ENCODE peak calls at places on chromosomes 3 and 15, in five cellular contexts. T is GM12878, H is K562, R is HepG2, B is upper lobe of left lung. D is an unnamed sample. For H3K27me3 and H3K9me3, the result is how much of the 10 kb centered on the place peaks cover.

GRCh38 chr3:12325594-12326295 is 36.9 kb downstream of the PPARG start:
- ATAC-seq in T (peak), H (no peak), R (no peak), B (peak), D (no peak)

GRCh38 chr15:95669146-95669922 is 661.2 kb upstream of the NR2F2 start:
- ATAC-seq in T (peak), H (no peak), R (no peak), B (no peak), D (no peak)

GRCh38 chr15:70120954-70121655 is 23.4 kb upstream of the TLE3 start:
- ATAC-seq in T (no peak), H (peak), R (no peak), B (peak), D (peak)

GRCh38 chr15:68637755-68638405 is 59.1 kb downstream of the CORO2B start:
- ATAC-seq in T (no peak), H (no peak), R (no peak), B (peak), D (peak)

GRCh38 chr3:44969779-44970178 is 6.2 kb downstream of the ZDHHC3 start:
- ATAC-seq in T (peak), H (no peak), R (no peak), B (no peak), D (no peak)

GRCh38 chr3:171335559-171335958 is 124.6 kb downstream of the TNIK start:
- ATAC-seq in T (no peak), H (no peak), R (no peak), B (peak), D (no peak)

GRCh38 chr3:63508305-63508704 is 144.2 kb upstream of the SNTN start:
- ATAC-seq in T (no peak), H (no peak), R (no peak), B (no peak), D (no peak)

GRCh38 chr3:51538115-51538458 is 432 bp upstream of the RAD54L2 start:
- ATAC-seq in T (peak), H (no peak), R (peak), B (peak), D (peak)

GRCh38 chr3:112319516-112320276 is 13.3 kb upstream of the CD200 start:
- ATAC-seq in T (no peak), H (no peak), R (no peak), B (no peak), D (no peak)

GRCh38 chr15:40598126-40598525 is 4.1 kb downstream of the KNL1 start:
- ATAC-seq in T (no peak), H (no peak), R (no peak), B (no peak), D (no peak)

GRCh38 chr3:143203848-143204247 is 84.3 kb downstream of the CHST2 start:
- ATAC-seq in T (no peak), H (no peak), R (no peak), B (no peak), D (no peak)

GRCh38 chr15:81108427-81108826 is 25.6 kb upstream of the CFAP161 start:
- ATAC-seq in T (peak), H (peak), R (no peak), B (no peak), D (no peak)

GRCh38 chr3:99638244-99638948 is at the start of gene COL8A1:
- ATAC-seq in T (peak), H (no peak), R (peak), B (peak), D (peak)

GRCh38 chr3:40885423-40885822 is 313.9 kb upstream of the CTNNB1 start:
- ATAC-seq in T (no peak), H (no peak), R (no peak), B (no peak), D (no peak)

GRCh38 chr15:39579487-39580116 is 1.3 kb upstream of the THBS1 start:
- ATAC-seq in T (peak), H (no peak), R (peak), B (peak), D (peak)

GRCh38 chr3:113677745-113678144 is 18.7 kb downstream of the USF3 start:
- ATAC-seq in T (no peak), H (no peak), R (no peak), B (no peak), D (no peak)

GRCh38 chr15:69167218-69167842 is 6.9 kb downstream of the GLCE start:
- ATAC-seq in T (no peak), H (no peak), R (no peak), B (peak), D (no peak)

GRCh38 chr15:52737720-52738119 is 52.4 kb downstream of the ONECUT1 start:
- ATAC-seq in T (no peak), H (no peak), R (no peak), B (no peak), D (no peak)

GRCh38 chr15:33068007-33068441 is 126.5 kb downstream of the FMN1 start:
- ATAC-seq in T (no peak), H (no peak), R (peak), B (peak), D (peak)

GRCh38 chr3:7503431-7503830 is 642.5 kb downstream of the GRM7 start:
- ATAC-seq in T (no peak), H (no peak), R (no peak), B (no peak), D (no peak)

GRCh38 chr3:197181751-197182150 is 116.7 kb downstream of the DLG1 start:
- ATAC-seq in T (no peak), H (no peak), R (no peak), B (peak), D (peak)

GRCh38 chr15:39854161-39854560 is 65.9 kb downstream of the GPR176 start:
- ATAC-seq in T (no peak), H (no peak), R (no peak), B (no peak), D (no peak)

GRCh38 chr3:101131767-101132166 is 138.5 kb upstream of the ABI3BP start:
- ATAC-seq in T (no peak), H (peak), R (no peak), B (no peak), D (no peak)

GRCh38 chr3:13612829-13613228 is 63.9 kb downstream of the FBLN2 start:
- ATAC-seq in T (no peak), H (peak), R (no peak), B (peak), D (peak)

GRCh38 chr3:121800906-121801305 is 34.0 kb downstream of the IQCB1 start:
- ATAC-seq in T (peak), H (no peak), R (no peak), B (no peak), D (no peak)

GRCh38 chr3:108036401-108036800 is 54.4 kb downstream of the CD47 start:
- ATAC-seq in T (no peak), H (no peak), R (no peak), B (no peak), D (no peak)

GRCh38 chr3:127170794-127171193 is 22.1 kb upstream of the PRR23E start:
- ATAC-seq in T (no peak), H (no peak), R (no peak), B (no peak), D (no peak)

GRCh38 chr15:60110909-60111308 is 106.8 kb downstream of the FOXB1 start:
- ATAC-seq in T (peak), H (no peak), R (no peak), B (no peak), D (no peak)
- TF ChIP-seq EP300 in T (no peak), H (no peak), R (no peak), B (no peak), D (no peak)

DNA sequence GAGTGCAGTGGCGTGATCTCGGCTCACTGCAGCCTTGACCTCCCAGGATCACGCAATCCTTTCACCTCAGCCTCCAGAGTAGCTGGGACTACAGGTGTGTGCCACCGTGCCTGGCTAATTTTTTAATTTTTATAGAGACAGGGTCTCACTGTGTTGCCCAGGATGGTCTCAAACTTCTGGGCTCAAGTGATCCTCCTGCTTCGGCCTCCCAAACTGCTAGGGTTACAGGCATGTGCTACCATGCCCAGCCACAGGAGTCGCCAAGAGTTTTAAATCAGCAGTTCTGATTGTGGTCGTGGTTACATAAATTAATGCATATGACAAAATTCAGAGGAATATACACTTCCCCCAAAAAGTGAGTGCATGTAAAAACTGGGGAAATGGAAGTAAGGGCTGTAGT is 33.0 kb downstream of the MEGF11 start:
- ATAC-seq in T (no peak), H (peak), R (no peak), B (no peak), D (no peak)
- H3K27me3 ChIP-seq in T (under half), H (under half), R (under half), B (under half), D (under half)

GRCh38 chr15:27359586-27359985 is 388.6 kb downstream of the GABRG3 start:
- ATAC-seq in T (no peak), H (no peak), R (no peak), B (no peak), D (no peak)
- H3K9me3 ChIP-seq in T (under half), H (under half), R (under half), B (under half), D (under half)

GRCh38 chr3:15377961-15378791 is 45.8 kb upstream of the SH3BP5 start:
- ATAC-seq in T (peak), H (peak), R (peak), B (peak), D (peak)
- TF ChIP-seq EP300 in T (peak), H (peak), R (no peak), B (no peak), D (no peak)

DNA sequence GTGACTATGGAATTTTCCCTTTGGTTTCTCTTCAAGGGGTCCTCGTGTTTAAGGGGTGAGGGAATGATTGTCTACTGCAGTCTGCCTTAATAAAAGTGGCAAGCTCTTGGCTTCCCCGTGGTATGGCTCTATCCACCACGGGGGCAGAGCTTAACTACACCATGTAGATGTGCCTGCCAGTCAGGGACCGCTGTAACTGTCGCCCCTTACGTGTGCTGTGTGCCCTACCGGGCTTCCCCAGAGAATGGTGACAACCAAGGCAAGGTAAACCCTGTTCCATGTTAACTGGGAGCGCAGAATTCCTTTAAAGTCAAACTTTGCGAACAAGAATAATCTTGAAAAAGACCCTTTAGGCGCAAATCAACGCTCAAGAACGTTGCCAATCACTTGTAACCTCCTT is 966 bp upstream of the C3orf80 start:
- ATAC-seq in T (no peak), H (no peak), R (no peak), B (no peak), D (no peak)
- H3K27me3 ChIP-seq in T (under half), H (under half), R (under half), B (under half), D (under half)

DNA sequence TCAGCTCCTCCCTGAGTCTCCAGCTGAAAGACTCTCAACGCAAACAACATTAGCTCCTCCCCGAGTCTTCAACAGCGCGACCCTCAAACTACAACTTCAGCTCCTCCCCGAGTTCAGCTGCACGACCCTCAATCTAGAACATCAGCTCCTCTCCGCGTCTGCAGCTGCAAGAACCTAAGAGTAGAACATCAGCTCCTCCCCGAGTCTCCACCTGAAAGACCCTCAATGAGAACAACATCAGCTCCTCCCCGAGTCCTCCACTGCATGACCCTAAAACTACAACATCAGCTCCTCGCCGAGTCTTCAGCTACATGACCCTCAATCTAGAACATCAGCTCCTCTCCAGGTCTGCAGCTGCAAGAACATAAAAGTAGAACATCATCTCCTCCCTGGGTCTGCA is 78.3 kb downstream of the TFRC start:
- ATAC-seq in T (no peak), H (no peak), R (no peak), B (no peak), D (no peak)
- H3K9me3 ChIP-seq in T (under half), H (under half), R (under half), B (under half), D (under half)

DNA sequence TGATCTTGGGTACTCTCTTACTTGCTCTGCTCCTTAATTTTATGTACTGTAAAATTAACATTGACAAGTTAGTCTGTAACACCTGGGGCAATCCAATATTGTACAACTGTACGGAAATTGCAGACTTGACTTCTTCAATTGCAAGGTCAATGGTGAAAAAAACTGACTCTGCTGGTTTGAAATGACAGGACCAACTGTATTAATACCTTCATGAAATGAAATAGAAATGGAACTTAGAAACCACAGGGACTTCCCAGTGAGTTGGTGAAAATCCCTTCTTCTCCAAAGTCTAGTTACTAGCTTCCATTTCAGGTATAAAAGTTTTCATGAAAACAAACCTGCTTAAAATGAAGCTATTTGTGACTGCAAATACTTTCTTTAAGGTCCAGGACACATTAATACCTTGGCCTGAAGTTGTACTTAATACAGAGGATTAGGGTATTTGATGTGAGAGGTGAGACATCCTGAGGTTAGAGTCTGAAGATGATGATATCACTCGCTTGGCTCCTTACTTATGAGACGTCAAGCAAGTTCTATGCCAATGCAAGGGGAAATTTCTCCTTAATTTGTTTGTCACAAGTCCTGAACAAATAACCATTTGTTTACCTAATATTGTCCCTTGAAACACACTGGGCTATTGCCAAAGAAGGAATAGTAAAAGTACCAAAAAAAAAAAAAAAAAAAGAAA is 226.2 kb upstream of the TP63 start:
- ATAC-seq in T (peak), H (no peak), R (no peak), B (no peak), D (no peak)
- TF ChIP-seq EP300 in T (no peak), H (no peak), R (no peak), B (no peak), D (no peak)

DNA sequence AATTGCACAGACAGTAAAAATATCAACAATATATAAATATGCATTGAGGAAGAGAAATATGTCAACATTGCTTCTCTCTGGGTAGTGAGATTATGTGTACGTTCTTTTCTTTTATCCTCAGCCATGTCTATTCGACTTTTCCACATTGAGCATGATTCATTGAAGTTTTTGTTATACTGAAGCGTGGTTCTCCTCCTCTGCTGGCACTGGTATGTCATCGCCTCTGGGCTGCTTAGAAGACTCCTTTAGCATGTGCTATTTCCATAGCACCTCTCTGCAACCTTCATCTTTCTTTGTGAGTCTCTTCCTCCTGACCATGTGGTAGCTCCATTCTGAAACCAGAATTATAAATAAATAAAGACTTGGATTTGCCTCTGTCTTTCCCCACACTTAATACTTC is 65.8 kb upstream of the AKAP13 start:
- ATAC-seq in T (no peak), H (no peak), R (no peak), B (no peak), D (no peak)
- H3K27me3 ChIP-seq in T (under half), H (under half), R (under half), B (under half), D (under half)

DNA sequence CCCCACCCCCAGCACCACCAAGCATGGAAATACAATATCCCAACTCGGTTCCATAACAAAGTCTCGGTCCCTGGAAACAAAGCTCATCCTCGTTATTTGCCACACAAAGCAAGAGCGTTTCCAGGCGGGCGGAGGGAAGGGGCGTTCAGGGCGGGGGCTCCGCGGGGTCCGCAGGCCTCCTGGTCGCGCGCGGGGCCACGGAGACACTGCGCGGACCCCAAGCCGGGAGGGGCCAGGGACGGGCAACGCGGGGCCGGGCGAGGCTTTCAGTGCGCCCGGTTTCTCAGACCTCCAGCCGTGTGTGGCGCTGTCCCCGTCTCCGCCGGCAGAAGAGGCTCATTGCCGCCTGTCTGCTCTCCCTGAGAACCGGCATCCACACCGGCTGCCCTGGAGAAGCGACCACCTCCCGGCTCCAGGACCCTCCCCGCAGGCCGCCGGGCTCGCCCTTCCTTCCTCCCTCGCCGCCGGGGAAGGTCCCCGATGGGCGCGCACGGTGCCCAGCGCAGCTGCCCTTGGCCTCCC is 329.0 kb downstream of the OCA2 start:
- ATAC-seq in T (no peak), H (peak), R (no peak), B (no peak), D (no peak)
- H3K9me3 ChIP-seq in T (under half), H (under half), R (under half), B (under half), D (under half)

DNA sequence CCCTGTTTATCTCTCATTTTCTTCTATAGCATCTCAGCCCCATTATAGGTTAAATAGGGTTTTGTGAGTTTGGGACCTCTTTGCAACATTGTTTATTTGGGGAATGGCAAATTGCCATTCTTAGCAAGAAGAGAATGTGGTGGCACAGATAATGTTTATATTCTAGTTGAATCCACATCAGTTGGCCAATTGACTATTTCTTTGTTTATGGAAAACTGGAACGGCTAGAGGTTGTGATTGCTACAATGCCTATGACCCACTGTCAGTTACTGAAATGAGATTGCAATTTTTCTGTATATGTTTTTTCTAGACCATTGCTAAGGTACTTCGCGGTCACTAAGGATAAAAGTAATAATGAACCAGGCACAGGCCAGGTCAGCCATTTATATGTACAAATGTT is 44.6 kb upstream of the CFAP20DC start:
- ATAC-seq in T (no peak), H (no peak), R (no peak), B (no peak), D (no peak)
- TF ChIP-seq EP300 in T (no peak), H (no peak), R (no peak), B (no peak), D (no peak)